ENCODE peak calls at places on chromosomes 3 and 15, in nine cellular contexts. C, J, Z, D, S, W, K, L and X are unnamed samples.

GRCh38 chr3:172760406-172760805 is 9.9 kb downstream of the ECT2 start:
- DNase-seq in Z (no peak), K (no peak), L (no peak), W (no peak), J (no peak), C (no peak), S (no peak), D (no peak), X (no peak)

GRCh38 chr15:70632981-70633380 is 130.4 kb downstream of the UACA start:
- DNase-seq in S (no peak), D (no peak), L (no peak), C (no peak), K (no peak), W (peak; percentile 68), J (no peak), Z (no peak), X (no peak)

GRCh38 chr15:38130739-38131498 is 121.7 kb upstream of the SPRED1 start:
- DNase-seq in K (peak; percentile 88), J (no peak), D (peak; percentile 92), C (peak; percentile 44), Z (peak; percentile 88), L (peak; percentile 93), S (peak; percentile 82), W (peak; percentile 28), X (peak; percentile 87)

GRCh38 chr15:48400086-48400485 is 68.9 kb downstream of the DUT start:
- DNase-seq in S (no peak), J (no peak), K (no peak), W (no peak), C (no peak), D (no peak), Z (no peak), L (no peak), X (no peak)

GRCh38 chr3:25426408-25426807 is 1.7 kb upstream of the RARB start:
- DNase-seq in C (no peak), S (no peak), Z (no peak), L (no peak), J (no peak), K (no peak), D (no peak), W (peak; percentile 39), X (no peak)

GRCh38 chr3:134885877-134886621 is 91.0 kb downstream of the EPHB1 start:
- DNase-seq in Z (no peak), S (no peak), L (no peak), K (no peak), W (peak; percentile 55), J (no peak), D (peak; percentile 30), C (peak; percentile 73), X (no peak)

GRCh38 chr15:100168787-100169186 is 173.0 kb downstream of the ADAMTS17 start:
- DNase-seq in C (no peak), L (no peak), S (no peak), W (no peak), D (no peak), J (no peak), Z (no peak), K (no peak), X (no peak)

GRCh38 chr3:121724130-121724529 is 25.4 kb downstream of the GOLGB1 start:
- DNase-seq in L (no peak), S (no peak), Z (no peak), W (no peak), D (no peak), J (no peak), C (peak; percentile 52), K (no peak), X (no peak)

GRCh38 chr3:123750659-123751420 is 133.3 kb downstream of the MYLK start:
- DNase-seq in Z (no peak), C (no peak), S (no peak), L (peak; percentile 88), W (peak; percentile 56), K (no peak), J (peak; percentile 66), D (peak; percentile 84), X (peak; percentile 61)

GRCh38 chr15:33581032-33581431 is 270.3 kb downstream of the RYR3 start:
- DNase-seq in Z (no peak), C (no peak), L (no peak), S (no peak), W (no peak), D (no peak), J (no peak), K (no peak), X (no peak)

GRCh38 chr3:133377396-133377795 is 22.5 kb upstream of the BFSP2 start:
- DNase-seq in W (peak; percentile 49), L (peak; percentile 53), S (no peak), Z (no peak), D (no peak), K (no peak), J (peak; percentile 24), C (peak; percentile 47), X (no peak)

GRCh38 chr3:186284661-186285060 is 77.4 kb downstream of the DGKG start:
- DNase-seq in Z (no peak), L (no peak), W (no peak), S (no peak), D (no peak), K (no peak), C (no peak), J (no peak), X (no peak)

GRCh38 chr3:100480111-100480510 is 12.3 kb upstream of the TMEM45A start:
- DNase-seq in D (no peak), L (no peak), K (no peak), W (no peak), J (no peak), Z (no peak), C (no peak), S (no peak), X (peak; percentile 65)

GRCh38 chr15:78440375-78441373 is 2.7 kb downstream of the IREB2 start:
- DNase-seq in C (no peak), Z (no peak), D (no peak), S (no peak), K (no peak), W (no peak), J (no peak), L (no peak), X (no peak)

GRCh38 chr15:31267161-31268107 is 59.2 kb upstream of the KLF13 start:
- DNase-seq in L (no peak), D (no peak), Z (no peak), K (no peak), C (no peak), J (no peak), S (peak; percentile 59), W (no peak), X (peak; percentile 25)

GRCh38 chr3:50327129-50327528 is 894 bp downstream of the TUSC2 start:
- DNase-seq in L (no peak), J (no peak), W (no peak), K (peak; percentile 10), Z (no peak), D (no peak), S (no peak), C (no peak), X (no peak)
- H3K4me3 ChIP-seq in L (peak overlapping the region; percentile 87), J (peak overlapping the region; percentile 71), W (peak overlapping the region; percentile 94), K (peak overlapping the region; percentile 100), Z (peak overlapping the region; percentile 12), D (peak overlapping the region; percentile 72), S (peak overlapping the region; percentile 99), C (peak overlapping the region; percentile 92), X (peak overlapping the region; percentile 100)

GRCh38 chr3:112635674-112636073 is 5.3 kb downstream of the CCDC80 start:
- DNase-seq in S (no peak), K (no peak), C (no peak), Z (no peak), D (peak; percentile 82), J (no peak), W (no peak), L (peak; percentile 90), X (no peak)
- H3K4me3 ChIP-seq in S (peak overlapping the region; percentile 27), K (peak overlapping the region; percentile 54), C (no peak overlapping the region), Z (no peak overlapping the region), D (peak overlapping the region; percentile 58), J (peak overlapping the region; percentile 2), W (no peak overlapping the region), L (peak overlapping the region; percentile 85), X (peak overlapping the region; percentile 13)

DNA sequence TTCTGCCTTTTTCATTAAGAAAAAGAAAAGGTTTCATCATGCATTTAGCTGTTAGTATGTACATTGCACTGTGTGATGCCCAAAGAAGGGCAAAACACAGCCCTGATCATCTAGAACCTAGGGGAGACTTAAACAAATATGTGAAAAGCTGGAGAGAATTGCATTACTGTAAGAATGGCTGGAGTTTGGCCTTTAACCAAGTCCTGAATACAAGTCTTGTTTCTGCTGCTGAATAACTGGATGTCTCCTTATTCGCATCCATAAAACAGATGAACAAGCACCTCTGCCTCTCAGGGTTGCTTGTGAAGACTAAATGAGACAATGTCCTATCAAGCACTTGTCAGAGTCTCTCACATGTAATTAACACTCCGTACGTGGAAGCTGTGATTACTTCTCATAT is 233.4 kb upstream of the LRTM1 start:
- DNase-seq in C (no peak), D (no peak), S (no peak), W (no peak), J (no peak), L (no peak), K (no peak), Z (no peak), X (no peak)
- H3K4me3 ChIP-seq in C (no peak overlapping the region), D (no peak overlapping the region), S (no peak overlapping the region), W (no peak overlapping the region), J (no peak overlapping the region), L (no peak overlapping the region), K (no peak overlapping the region), Z (no peak overlapping the region), X (no peak overlapping the region)

GRCh38 chr3:56297281-56297680 is 171.0 kb downstream of the ERC2 start:
- DNase-seq in D (no peak), K (no peak), C (no peak), S (no peak), W (no peak), L (no peak), J (no peak), Z (no peak), X (no peak)

GRCh38 chr3:56304069-56304468 is 164.2 kb downstream of the ERC2 start:
- DNase-seq in J (no peak), L (no peak), W (no peak), C (no peak), Z (no peak), D (no peak), S (no peak), K (no peak), X (no peak)

GRCh38 chr3:56303508-56303907 is 164.8 kb downstream of the ERC2 start:
- DNase-seq in K (no peak), J (no peak), S (no peak), Z (no peak), C (peak; percentile 79), D (no peak), L (peak; percentile 3), W (peak; percentile 92), X (no peak)

GRCh38 chr3:56302417-56302816 is 165.8 kb downstream of the ERC2 start:
- DNase-seq in J (no peak), W (peak; percentile 64), Z (no peak), C (no peak), S (no peak), L (no peak), K (no peak), D (no peak), X (no peak)
- H3K4me3 ChIP-seq in J (no peak overlapping the region), W (no peak overlapping the region), Z (no peak overlapping the region), C (no peak overlapping the region), S (no peak overlapping the region), L (no peak overlapping the region), K (no peak overlapping the region), D (no peak overlapping the region), X (no peak overlapping the region)